ENCODE peak calls at places on chromosome 19, in six cellular contexts. H is left lung; W is heart left ventricle; O is keratinocyte; X is CD4-positive, CD25-positive, alpha-beta regulatory T cell; S is upper lobe of left lung. A is an unnamed sample. For H3K9me3, the result is how much of the 10 kb centered on the place peaks cover.

GRCh38 chr19:6737284-6737872 is at the start of gene GPR108:
- DNase-seq in H (peak), W (peak), O (peak), X (peak), S (peak), A (peak)

GRCh38 chr19:29680447-29680846 is 15.2 kb downstream of the PLEKHF1 start:
- DNase-seq in H (peak), W (no peak), O (no peak), X (peak), S (peak), A (no peak)

GRCh38 chr19:29529646-29530548 is 4.1 kb downstream of the VSTM2B start:
- DNase-seq in H (peak), W (peak), O (no peak), X (no peak), S (no peak), A (no peak)

GRCh38 chr19:10551698-10552301 is 8.1 kb downstream of the ATG4D start:
- DNase-seq in H (no peak), W (no peak), O (no peak), X (peak), S (peak), A (no peak)

GRCh38 chr19:38562096-38562495 is 55.7 kb downstream of the MAP4K1 start:
- DNase-seq in H (no peak), W (no peak), O (no peak), X (no peak), S (no peak), A (no peak)

GRCh38 chr19:2683430-2683995 is 19.0 kb downstream of the GNG7 start:
- DNase-seq in H (no peak), W (no peak), O (no peak), X (no peak), S (no peak), A (no peak)

GRCh38 chr19:46351241-46352041 is 4.6 kb downstream of the PPP5C start:
- DNase-seq in H (peak), W (peak), O (peak), X (peak), S (peak), A (peak)

GRCh38 chr19:35404879-35405622 is 34.2 kb downstream of the GPR42 start:
- DNase-seq in H (no peak), W (peak), O (peak), X (no peak), S (no peak), A (no peak)

GRCh38 chr19:15300533-15301194 is 31.7 kb downstream of the BRD4 start:
- DNase-seq in H (no peak), W (no peak), O (no peak), X (no peak), S (no peak), A (no peak)

GRCh38 chr19:38606131-38606530 is 11.6 kb downstream of the MAP4K1 start:
- DNase-seq in H (no peak), W (no peak), O (no peak), X (no peak), S (no peak), A (no peak)

GRCh38 chr19:33535176-33535575 is 13.6 kb upstream of the PEPD start:
- DNase-seq in H (no peak), W (no peak), O (no peak), X (no peak), S (no peak), A (no peak)

GRCh38 chr19:36079389-36079788 is 24.7 kb downstream of the WDR62 start:
- DNase-seq in H (no peak), W (no peak), O (no peak), X (no peak), S (no peak), A (no peak)

GRCh38 chr19:35247526-35248309 is 1.1 kb upstream of the LSR start:
- DNase-seq in H (peak), W (peak), O (no peak), X (peak), S (peak), A (no peak)

GRCh38 chr19:3723883-3724282 is 15.7 kb downstream of the TJP3 start:
- DNase-seq in H (no peak), W (no peak), O (no peak), X (no peak), S (no peak), A (no peak)

GRCh38 chr19:11423804-11424318 is 4.7 kb upstream of the RGL3 start:
- DNase-seq in H (no peak), W (no peak), O (no peak), X (no peak), S (no peak), A (no peak)

GRCh38 chr19:53553159-53553558 is 15.2 kb downstream of the ZNF331 start:
- DNase-seq in H (no peak), W (no peak), O (no peak), X (no peak), S (no peak), A (no peak)

GRCh38 chr19:23440791-23441190 is 45.5 kb upstream of the ZNF91 start:
- DNase-seq in H (no peak), W (no peak), O (no peak), X (no peak), S (no peak), A (no peak)
- H3K9me3 ChIP-seq in H (under half), W (under half), O (under half), X (under half), S (under half), A (under half)

GRCh38 chr19:48955308-48955958 is 758 bp downstream of the BAX start:
- DNase-seq in H (no peak), W (no peak), O (no peak), X (no peak), S (no peak), A (no peak)

GRCh38 chr19:48950830-48951519 is 3.7 kb upstream of the BAX start:
- DNase-seq in H (no peak), W (no peak), O (no peak), X (no peak), S (no peak), A (no peak)

GRCh38 chr19:48954595-48955307 is at the start of gene BAX:
- DNase-seq in H (peak), W (peak), O (no peak), X (peak), S (peak), A (peak)

GRCh38 chr19:48958006-48958405 is 3.3 kb downstream of the BAX start:
- DNase-seq in H (no peak), W (no peak), O (no peak), X (no peak), S (no peak), A (no peak)

GRCh38 chr19:48954011-48954594 is 572 bp upstream of the BAX start:
- DNase-seq in H (no peak), W (no peak), O (no peak), X (no peak), S (no peak), A (no peak)
- H3K4me3 ChIP-seq in H (peak), W (peak), O (peak), X (peak), S (peak), A (no peak)

DNA sequence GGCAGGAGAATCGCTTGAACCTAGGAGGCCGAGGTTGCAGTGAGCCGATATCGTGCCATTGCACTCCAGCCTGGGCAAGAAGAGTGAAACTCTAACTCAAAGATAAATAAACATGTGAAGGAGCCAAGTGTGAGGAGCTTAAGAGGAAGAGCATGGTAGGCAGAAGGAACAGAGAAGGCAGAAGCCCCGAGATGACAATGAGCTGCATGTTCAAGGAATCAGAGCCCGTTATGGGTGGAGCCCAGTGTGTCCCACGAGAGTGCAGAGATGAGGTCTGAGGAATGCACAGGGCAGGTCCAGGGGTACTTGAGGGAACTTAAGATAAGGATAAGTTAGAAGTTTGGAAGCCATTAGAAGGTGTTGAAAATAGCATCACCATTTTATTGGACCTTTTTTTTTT is 716 bp downstream of the FPR2 start:
- DNase-seq in H (no peak), W (no peak), O (no peak), X (no peak), S (no peak), A (no peak)
- H3K9me3 ChIP-seq in H (under half), W (under half), O (under half), X (under half), S (under half), A (under half)

GRCh38 chr19:44260343-44260681 is 626 bp downstream of the ZNF233 start:
- DNase-seq in H (no peak), W (no peak), O (no peak), X (no peak), S (no peak), A (no peak)
- H3K4me3 ChIP-seq in H (peak), W (peak), O (peak), X (peak), S (peak), A (no peak)

GRCh38 chr19:52474351-52475127 is 21.2 kb downstream of the ZNF578 start:
- DNase-seq in H (no peak), W (no peak), O (no peak), X (no peak), S (no peak), A (no peak)
- H3K9me3 ChIP-seq in H (under half), W (half or more), O (under half), X (half or more), S (half or more), A (under half)

GRCh38 chr19:588093-588742 is 1.5 kb upstream of the HCN2 start:
- DNase-seq in H (peak), W (peak), O (no peak), X (peak), S (peak), A (no peak)

GRCh38 chr19:590750-591098 is 1.0 kb downstream of the HCN2 start:
- DNase-seq in H (peak), W (no peak), O (no peak), X (no peak), S (no peak), A (no peak)

GRCh38 chr19:590396-590745 is 690 bp downstream of the HCN2 start:
- DNase-seq in H (peak), W (no peak), O (no peak), X (no peak), S (no peak), A (no peak)

GRCh38 chr19:589693-590395 is at the start of gene HCN2:
- DNase-seq in H (no peak), W (no peak), O (no peak), X (no peak), S (no peak), A (no peak)

GRCh38 chr19:588758-589692 is 656 bp upstream of the HCN2 start:
- DNase-seq in H (peak), W (no peak), O (no peak), X (no peak), S (no peak), A (no peak)
- H3K4me3 ChIP-seq in H (no peak), W (peak), O (no peak), X (no peak), S (peak), A (no peak)

DNA sequence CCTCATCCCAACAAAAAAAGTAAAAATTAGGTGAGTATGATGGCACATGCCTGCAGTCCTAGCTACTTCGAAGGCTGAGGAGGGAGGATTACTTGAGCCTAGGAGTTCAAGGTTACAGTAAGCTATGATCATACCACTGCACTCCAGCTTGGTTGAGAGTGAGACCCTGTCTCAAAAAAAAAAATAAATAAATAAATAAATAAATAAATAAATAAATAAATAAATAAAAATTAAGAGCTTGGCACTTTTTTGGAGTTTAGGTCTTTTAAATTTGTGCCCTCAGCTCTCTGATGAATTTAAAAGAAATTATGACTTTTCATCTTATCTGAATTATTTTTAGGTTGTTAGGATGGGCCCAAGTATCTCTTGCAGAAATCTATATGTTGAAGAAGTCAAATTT is 8.9 kb downstream of the ZNF420 start:
- DNase-seq in H (no peak), W (no peak), O (no peak), X (no peak), S (no peak), A (no peak)
- H3K9me3 ChIP-seq in H (under half), W (half or more), O (under half), X (half or more), S (under half), A (under half)